ENCODE peak calls at places on chromosomes 11 and 22, in five cellular contexts. One of them, this sample, is unnamed.

GRCh38 chr11:44825058-44825795 is 98.5 kb downstream of the TSPAN18 start:
- DNase-seq in lower lobe of right lung: no peak
- DNase-seq in colonic mucosa: no peak
- DNase-seq in left ventricle myocardium inferior: no peak
- DNase-seq in brain microvascular endothelial cell: no peak
- DNase-seq in this sample: no peak

GRCh38 chr22:45966320-45966891 is 10.6 kb downstream of the WNT7B start:
- DNase-seq in left ventricle myocardium inferior: no peak
- DNase-seq in colonic mucosa: no peak
- DNase-seq in lower lobe of right lung: no peak
- DNase-seq in brain microvascular endothelial cell: no peak
- DNase-seq in this sample: no peak

GRCh38 chr11:104918113-104918824 is 20.0 kb upstream of the CASP12 start:
- DNase-seq in brain microvascular endothelial cell: peak; percentile 67
- DNase-seq in lower lobe of right lung: no peak
- DNase-seq in left ventricle myocardium inferior: no peak
- DNase-seq in colonic mucosa: no peak
- DNase-seq in this sample: peak; percentile 67

GRCh38 chr11:73481626-73482025 is 105.4 kb downstream of the RELT start:
- DNase-seq in lower lobe of right lung: no peak
- DNase-seq in brain microvascular endothelial cell: no peak
- DNase-seq in colonic mucosa: no peak
- DNase-seq in left ventricle myocardium inferior: no peak
- DNase-seq in this sample: no peak

GRCh38 chr11:68471360-68472340 is 11.1 kb downstream of the PPP6R3 start:
- DNase-seq in brain microvascular endothelial cell: peak; percentile 89
- DNase-seq in left ventricle myocardium inferior: no peak
- DNase-seq in colonic mucosa: no peak
- DNase-seq in lower lobe of right lung: no peak
- DNase-seq in this sample: no peak

GRCh38 chr11:17979770-17980371 is 33.0 kb downstream of the SERGEF start:
- DNase-seq in colonic mucosa: peak; percentile 23
- DNase-seq in lower lobe of right lung: no peak
- DNase-seq in brain microvascular endothelial cell: no peak
- DNase-seq in left ventricle myocardium inferior: no peak
- DNase-seq in this sample: no peak

GRCh38 chr11:115931684-115932083 is 427.5 kb upstream of the CADM1 start:
- DNase-seq in left ventricle myocardium inferior: no peak
- DNase-seq in colonic mucosa: no peak
- DNase-seq in lower lobe of right lung: no peak
- DNase-seq in brain microvascular endothelial cell: no peak
- DNase-seq in this sample: no peak

GRCh38 chr11:120207517-120207916 is 3.3 kb upstream of the OAF start:
- DNase-seq in lower lobe of right lung: no peak
- DNase-seq in colonic mucosa: no peak
- DNase-seq in brain microvascular endothelial cell: no peak
- DNase-seq in left ventricle myocardium inferior: no peak
- DNase-seq in this sample: no peak

GRCh38 chr11:105538531-105538930 is 71.3 kb upstream of the GRIA4 start:
- DNase-seq in brain microvascular endothelial cell: no peak
- DNase-seq in left ventricle myocardium inferior: no peak
- DNase-seq in lower lobe of right lung: no peak
- DNase-seq in colonic mucosa: no peak
- DNase-seq in this sample: no peak

GRCh38 chr11:77082838-77083552 is 16.2 kb downstream of the CAPN5 start:
- DNase-seq in brain microvascular endothelial cell: peak; percentile 44
- DNase-seq in lower lobe of right lung: peak; percentile 56
- DNase-seq in colonic mucosa: no peak
- DNase-seq in left ventricle myocardium inferior: peak; percentile 58
- DNase-seq in this sample: no peak

GRCh38 chr22:27809226-27809625 is 7.7 kb upstream of the MN1 start:
- DNase-seq in left ventricle myocardium inferior: no peak
- DNase-seq in lower lobe of right lung: no peak
- DNase-seq in colonic mucosa: no peak
- DNase-seq in brain microvascular endothelial cell: no peak
- DNase-seq in this sample: no peak

GRCh38 chr11:61577383-61578118 is 3.3 kb downstream of the SYT7 start:
- DNase-seq in lower lobe of right lung: no peak
- DNase-seq in brain microvascular endothelial cell: no peak
- DNase-seq in colonic mucosa: no peak
- DNase-seq in left ventricle myocardium inferior: peak; percentile 48
- DNase-seq in this sample: no peak

GRCh38 chr11:65932558-65932919 is 12.7 kb upstream of the TSGA10IP start:
- DNase-seq in brain microvascular endothelial cell: peak; percentile 24
- DNase-seq in colonic mucosa: no peak
- DNase-seq in lower lobe of right lung: no peak
- DNase-seq in left ventricle myocardium inferior: no peak
- DNase-seq in this sample: no peak

GRCh38 chr11:1120532-1121342 is 37.0 kb upstream of the MUC5AC start:
- DNase-seq in brain microvascular endothelial cell: no peak
- DNase-seq in left ventricle myocardium inferior: no peak
- DNase-seq in lower lobe of right lung: no peak
- DNase-seq in colonic mucosa: no peak
- DNase-seq in this sample: no peak

GRCh38 chr11:112623057-112623456 is 338.2 kb upstream of the NCAM1 start:
- DNase-seq in left ventricle myocardium inferior: no peak
- DNase-seq in lower lobe of right lung: no peak
- DNase-seq in colonic mucosa: no peak
- DNase-seq in brain microvascular endothelial cell: no peak
- DNase-seq in this sample: no peak

GRCh38 chr11:72704783-72705287 is 30.6 kb upstream of the PDE2A start:
- DNase-seq in colonic mucosa: no peak
- DNase-seq in lower lobe of right lung: no peak
- DNase-seq in brain microvascular endothelial cell: no peak
- DNase-seq in left ventricle myocardium inferior: no peak
- DNase-seq in this sample: no peak

GRCh38 chr22:42770448-42770726 is 49.7 kb upstream of the A4GALT start:
- DNase-seq in brain microvascular endothelial cell: no peak
- DNase-seq in colonic mucosa: no peak
- DNase-seq in left ventricle myocardium inferior: no peak
- DNase-seq in lower lobe of right lung: no peak
- DNase-seq in this sample: no peak

GRCh38 chr22:45970709-45971388 is 6.1 kb downstream of the WNT7B start:
- DNase-seq in brain microvascular endothelial cell: no peak
- DNase-seq in colonic mucosa: no peak
- DNase-seq in lower lobe of right lung: no peak
- DNase-seq in left ventricle myocardium inferior: no peak
- DNase-seq in this sample: no peak

GRCh38 chr22:37419916-37420655 is 7.2 kb downstream of the ELFN2 start:
- DNase-seq in lower lobe of right lung: no peak
- DNase-seq in left ventricle myocardium inferior: no peak
- DNase-seq in colonic mucosa: no peak
- DNase-seq in brain microvascular endothelial cell: no peak
- DNase-seq in this sample: no peak
- H3K4me3 ChIP-seq in lower lobe of right lung: peak overlapping the region; percentile 29
- H3K4me3 ChIP-seq in left ventricle myocardium inferior: peak overlapping the region; percentile 53
- H3K4me3 ChIP-seq in colonic mucosa: no peak overlapping the region
- H3K4me3 ChIP-seq in brain microvascular endothelial cell: peak overlapping the region; percentile 41
- H3K4me3 ChIP-seq in this sample: peak overlapping the region; percentile 50

DNA sequence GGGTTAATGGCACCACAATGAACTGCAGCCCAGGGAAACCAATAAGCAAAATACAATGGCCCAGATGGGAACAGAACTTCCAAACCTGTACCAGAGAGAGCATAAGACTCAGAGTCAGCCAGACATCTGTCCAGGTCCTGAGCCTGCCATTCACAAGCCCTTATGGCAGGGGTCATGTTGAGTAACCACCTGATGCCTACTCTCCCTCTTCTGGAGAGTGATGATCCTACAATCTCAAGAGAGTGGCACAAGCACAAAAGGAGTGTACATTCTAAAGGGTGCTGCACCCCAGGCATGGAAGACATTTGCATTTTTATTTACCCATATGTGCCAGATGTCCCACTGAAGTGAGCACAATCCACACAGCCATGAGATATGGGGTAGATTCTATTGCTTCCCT is 10.6 kb downstream of the TENM4 start:
- DNase-seq in colonic mucosa: no peak
- DNase-seq in brain microvascular endothelial cell: no peak
- DNase-seq in lower lobe of right lung: no peak
- DNase-seq in left ventricle myocardium inferior: no peak
- DNase-seq in this sample: no peak
- TF ChIP-seq CTCF in colonic mucosa: no peak
- TF ChIP-seq CTCF in brain microvascular endothelial cell: peak; percentile 8
- TF ChIP-seq CTCF in lower lobe of right lung: no peak
- TF ChIP-seq CTCF in left ventricle myocardium inferior: no peak
- TF ChIP-seq CTCF in this sample: peak; percentile 8

GRCh38 chr11:83070044-83070877 is 1.4 kb downstream of the RAB30 start:
- DNase-seq in colonic mucosa: no peak
- DNase-seq in brain microvascular endothelial cell: peak; percentile 44
- DNase-seq in left ventricle myocardium inferior: no peak
- DNase-seq in lower lobe of right lung: no peak
- DNase-seq in this sample: peak; percentile 56

GRCh38 chr11:83068573-83068972 is 3.1 kb downstream of the RAB30 start:
- DNase-seq in brain microvascular endothelial cell: no peak
- DNase-seq in lower lobe of right lung: no peak
- DNase-seq in colonic mucosa: no peak
- DNase-seq in left ventricle myocardium inferior: no peak
- DNase-seq in this sample: no peak

GRCh38 chr11:83070878-83071640 is 638 bp downstream of the RAB30 start:
- DNase-seq in colonic mucosa: peak; percentile 46
- DNase-seq in left ventricle myocardium inferior: peak; percentile 50
- DNase-seq in brain microvascular endothelial cell: no peak
- DNase-seq in lower lobe of right lung: peak; percentile 49
- DNase-seq in this sample: no peak

GRCh38 chr11:83071641-83072591 is at the start of gene RAB30:
- DNase-seq in colonic mucosa: peak; percentile 98
- DNase-seq in left ventricle myocardium inferior: peak; percentile 92
- DNase-seq in brain microvascular endothelial cell: peak; percentile 100
- DNase-seq in lower lobe of right lung: peak; percentile 94
- DNase-seq in this sample: peak; percentile 99

GRCh38 chr11:83069441-83070043 is 2.2 kb downstream of the RAB30 start:
- DNase-seq in brain microvascular endothelial cell: no peak
- DNase-seq in colonic mucosa: no peak
- DNase-seq in left ventricle myocardium inferior: no peak
- DNase-seq in lower lobe of right lung: no peak
- DNase-seq in this sample: peak; percentile 28
- H3K4me3 ChIP-seq in brain microvascular endothelial cell: peak overlapping the region; percentile 98
- H3K4me3 ChIP-seq in colonic mucosa: no peak overlapping the region
- H3K4me3 ChIP-seq in left ventricle myocardium inferior: peak overlapping the region; percentile 81
- H3K4me3 ChIP-seq in lower lobe of right lung: peak overlapping the region; percentile 79
- H3K4me3 ChIP-seq in this sample: peak overlapping the region; percentile 97

GRCh38 chr11:84390441-84391078 is 1104.4 kb upstream of the CCDC90B start:
- DNase-seq in lower lobe of right lung: no peak
- DNase-seq in left ventricle myocardium inferior: no peak
- DNase-seq in brain microvascular endothelial cell: no peak
- DNase-seq in colonic mucosa: no peak
- DNase-seq in this sample: peak; percentile 91
- TF ChIP-seq CTCF in lower lobe of right lung: no peak
- TF ChIP-seq CTCF in left ventricle myocardium inferior: no peak
- TF ChIP-seq CTCF in brain microvascular endothelial cell: peak; percentile 6
- TF ChIP-seq CTCF in colonic mucosa: no peak
- TF ChIP-seq CTCF in this sample: peak; percentile 43

GRCh38 chr11:96267001-96267489 is 76.0 kb downstream of the MAML2 start:
- DNase-seq in colonic mucosa: no peak
- DNase-seq in lower lobe of right lung: no peak
- DNase-seq in brain microvascular endothelial cell: no peak
- DNase-seq in left ventricle myocardium inferior: no peak
- DNase-seq in this sample: no peak
- H3K4me3 ChIP-seq in colonic mucosa: no peak overlapping the region
- H3K4me3 ChIP-seq in lower lobe of right lung: no peak overlapping the region
- H3K4me3 ChIP-seq in brain microvascular endothelial cell: no peak overlapping the region
- H3K4me3 ChIP-seq in left ventricle myocardium inferior: peak overlapping the region; percentile 28
- H3K4me3 ChIP-seq in this sample: no peak overlapping the region

GRCh38 chr11:58067685-58068084 is 36.9 kb downstream of the OR6Q1 start:
- DNase-seq in brain microvascular endothelial cell: no peak
- DNase-seq in left ventricle myocardium inferior: no peak
- DNase-seq in lower lobe of right lung: no peak
- DNase-seq in colonic mucosa: no peak
- DNase-seq in this sample: no peak

GRCh38 chr11:58070585-58070984 is 39.8 kb downstream of the OR6Q1 start:
- DNase-seq in colonic mucosa: no peak
- DNase-seq in lower lobe of right lung: no peak
- DNase-seq in brain microvascular endothelial cell: no peak
- DNase-seq in left ventricle myocardium inferior: no peak
- DNase-seq in this sample: no peak

DNA sequence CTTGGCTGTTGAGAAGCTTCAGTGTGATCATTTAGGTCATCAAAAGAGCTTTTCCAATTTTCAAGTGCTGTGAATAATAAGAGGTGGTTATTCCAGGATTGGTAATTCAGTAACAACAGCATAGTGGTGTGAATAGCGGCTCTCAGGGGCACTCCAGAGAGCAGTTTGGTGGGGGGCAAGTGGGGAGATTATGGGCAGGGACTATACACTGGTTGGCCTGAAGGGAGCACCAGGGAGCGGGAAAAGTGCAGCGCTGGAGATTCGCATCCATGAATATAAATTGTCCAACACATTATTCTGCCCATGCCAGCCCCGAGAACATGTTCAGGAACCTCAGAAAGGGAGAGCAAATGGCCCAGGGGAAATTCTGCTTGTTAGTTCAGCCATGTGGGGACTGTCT is 37.9 kb downstream of the OR6Q1 start:
- DNase-seq in brain microvascular endothelial cell: no peak
- DNase-seq in lower lobe of right lung: no peak
- DNase-seq in colonic mucosa: no peak
- DNase-seq in left ventricle myocardium inferior: no peak
- DNase-seq in this sample: no peak
- TF ChIP-seq CTCF in brain microvascular endothelial cell: peak; percentile 24
- TF ChIP-seq CTCF in lower lobe of right lung: no peak
- TF ChIP-seq CTCF in colonic mucosa: no peak
- TF ChIP-seq CTCF in left ventricle myocardium inferior: no peak
- TF ChIP-seq CTCF in this sample: peak; percentile 4

GRCh38 chr22:21629262-21630149 is at the start of gene YDJC:
- DNase-seq in left ventricle myocardium inferior: peak; percentile 93
- DNase-seq in colonic mucosa: peak; percentile 89
- DNase-seq in lower lobe of right lung: peak; percentile 95
- DNase-seq in brain microvascular endothelial cell: peak; percentile 85
- DNase-seq in this sample: peak; percentile 72
- H3K4me3 ChIP-seq in left ventricle myocardium inferior: peak within 1 kb of the TSS; percentile 90
- H3K4me3 ChIP-seq in colonic mucosa: peak within 1 kb of the TSS; percentile 92
- H3K4me3 ChIP-seq in lower lobe of right lung: peak within 1 kb of the TSS; percentile 98
- H3K4me3 ChIP-seq in brain microvascular endothelial cell: peak within 1 kb of the TSS; percentile 84
- H3K4me3 ChIP-seq in this sample: peak within 1 kb of the TSS; percentile 81

GRCh38 chr22:50060441-50061140 is 2.5 kb upstream of the TTLL8 start:
- DNase-seq in lower lobe of right lung: no peak
- DNase-seq in colonic mucosa: no peak
- DNase-seq in left ventricle myocardium inferior: no peak
- DNase-seq in brain microvascular endothelial cell: no peak
- DNase-seq in this sample: no peak

GRCh38 chr22:50058338-50059184 is 463 bp upstream of the TTLL8 start:
- DNase-seq in brain microvascular endothelial cell: no peak
- DNase-seq in left ventricle myocardium inferior: no peak
- DNase-seq in colonic mucosa: no peak
- DNase-seq in lower lobe of right lung: no peak
- DNase-seq in this sample: no peak

GRCh38 chr22:50059881-50060262 is 1.8 kb upstream of the TTLL8 start:
- DNase-seq in lower lobe of right lung: no peak
- DNase-seq in left ventricle myocardium inferior: no peak
- DNase-seq in brain microvascular endothelial cell: no peak
- DNase-seq in colonic mucosa: no peak
- DNase-seq in this sample: no peak

GRCh38 chr22:50057868-50058311 is at the start of gene TTLL8:
- DNase-seq in lower lobe of right lung: no peak
- DNase-seq in brain microvascular endothelial cell: no peak
- DNase-seq in left ventricle myocardium inferior: no peak
- DNase-seq in colonic mucosa: no peak
- DNase-seq in this sample: no peak

GRCh38 chr22:50059185-50059880 is 1.2 kb upstream of the TTLL8 start:
- DNase-seq in brain microvascular endothelial cell: peak; percentile 7
- DNase-seq in lower lobe of right lung: no peak
- DNase-seq in colonic mucosa: no peak
- DNase-seq in left ventricle myocardium inferior: no peak
- DNase-seq in this sample: no peak
- TF ChIP-seq CTCF in brain microvascular endothelial cell: peak; percentile 21
- TF ChIP-seq CTCF in lower lobe of right lung: no peak
- TF ChIP-seq CTCF in colonic mucosa: no peak
- TF ChIP-seq CTCF in left ventricle myocardium inferior: no peak
- TF ChIP-seq CTCF in this sample: peak; percentile 24

This sample was measured in retinal pigment epithelial cell.